ENCODE peak calls at places on chromosomes 5 and 9, in five cellular contexts. G, B, E, T and S are unnamed samples.

GRCh38 chr9:106203832-106204516 is 509.6 kb downstream of the TMEM38B start:
- DNase-seq in E (no peak), G (no peak), B (no peak), T (no peak), S (peak; percentile 31)

GRCh38 chr5:8843766-8844165 is 702.1 kb downstream of the SEMA5A start:
- DNase-seq in T (peak; percentile 31), B (peak; percentile 84), G (no peak), E (peak; percentile 85), S (no peak)

GRCh38 chr9:101465330-101465915 is 29.8 kb upstream of the ALDOB start:
- DNase-seq in G (peak; percentile 49), T (no peak), B (peak; percentile 57), E (peak; percentile 70), S (no peak)

GRCh38 chr5:5523066-5523505 is 100.6 kb downstream of the ICE1 start:
- DNase-seq in G (no peak), E (peak; percentile 35), B (no peak), T (no peak), S (no peak)

GRCh38 chr5:7755958-7756357 is 95.0 kb downstream of the CFAP90 start:
- DNase-seq in G (no peak), B (no peak), E (no peak), T (no peak), S (no peak)

GRCh38 chr9:32300373-32300772 is 84.1 kb upstream of the ACO1 start:
- DNase-seq in G (no peak), B (no peak), E (no peak), T (no peak), S (no peak)

GRCh38 chr9:129776938-129777768 is 24.3 kb upstream of the PTGES start:
- DNase-seq in G (peak; percentile 99), T (peak; percentile 94), B (peak; percentile 100), E (peak; percentile 100), S (peak; percentile 100)

GRCh38 chr5:174617910-174618309 is 106.5 kb upstream of the MSX2 start:
- DNase-seq in G (no peak), T (no peak), B (no peak), E (no peak), S (no peak)

GRCh38 chr9:35858428-35858827 is 11.8 kb downstream of the OR13J1 start:
- DNase-seq in B (no peak), E (no peak), T (no peak), G (no peak), S (no peak)

GRCh38 chr9:76161546-76161945 is 232.7 kb downstream of the RFK start:
- DNase-seq in G (no peak), B (peak; percentile 86), T (no peak), E (peak; percentile 95), S (no peak)

GRCh38 chr5:153618857-153619256 is 128.4 kb downstream of the GRIA1 start:
- DNase-seq in E (peak; percentile 62), T (no peak), G (no peak), B (peak; percentile 67), S (no peak)

GRCh38 chr5:68884144-68884754 is 209.6 kb upstream of the SLC30A5 start:
- DNase-seq in B (no peak), T (no peak), G (no peak), E (no peak), S (no peak)

GRCh38 chr5:8333977-8334376 is 465.0 kb downstream of the MTRR start:
- DNase-seq in B (no peak), E (no peak), T (no peak), G (no peak), S (no peak)

GRCh38 chr5:121982500-121983261 is 20.9 kb downstream of the SRFBP1 start:
- DNase-seq in E (peak; percentile 19), G (no peak), T (no peak), B (peak; percentile 50), S (no peak)

GRCh38 chr9:137589441-137590122 is 730 bp downstream of the ZMYND19 start:
- DNase-seq in G (no peak), B (peak; percentile 20), T (no peak), E (no peak), S (no peak)

DNA sequence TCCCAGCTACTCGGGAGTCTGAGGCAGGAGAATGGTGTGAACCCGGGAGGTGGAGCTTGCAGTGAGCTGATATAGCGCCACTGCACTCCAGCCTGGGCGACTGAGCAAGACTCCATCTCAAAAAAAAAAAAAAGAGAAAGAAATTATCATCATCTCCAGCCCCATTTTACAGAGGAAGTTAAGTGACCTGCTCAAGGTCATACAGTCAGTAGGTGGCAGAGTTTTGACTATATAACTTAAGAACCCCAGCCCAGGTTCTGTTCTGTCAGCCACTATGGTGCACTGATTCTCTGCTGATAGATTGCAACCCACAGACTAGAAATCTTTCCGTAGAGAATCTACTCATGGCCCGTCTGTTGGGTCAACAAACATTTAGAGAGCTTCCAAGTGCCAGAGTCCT is 25.7 kb upstream of the DENND1A start:
- DNase-seq in B (no peak), G (no peak), T (no peak), E (no peak), S (no peak)
- TF ChIP-seq CTCF in B (no peak), G (no peak), T (no peak), E (no peak), S (no peak)

DNA sequence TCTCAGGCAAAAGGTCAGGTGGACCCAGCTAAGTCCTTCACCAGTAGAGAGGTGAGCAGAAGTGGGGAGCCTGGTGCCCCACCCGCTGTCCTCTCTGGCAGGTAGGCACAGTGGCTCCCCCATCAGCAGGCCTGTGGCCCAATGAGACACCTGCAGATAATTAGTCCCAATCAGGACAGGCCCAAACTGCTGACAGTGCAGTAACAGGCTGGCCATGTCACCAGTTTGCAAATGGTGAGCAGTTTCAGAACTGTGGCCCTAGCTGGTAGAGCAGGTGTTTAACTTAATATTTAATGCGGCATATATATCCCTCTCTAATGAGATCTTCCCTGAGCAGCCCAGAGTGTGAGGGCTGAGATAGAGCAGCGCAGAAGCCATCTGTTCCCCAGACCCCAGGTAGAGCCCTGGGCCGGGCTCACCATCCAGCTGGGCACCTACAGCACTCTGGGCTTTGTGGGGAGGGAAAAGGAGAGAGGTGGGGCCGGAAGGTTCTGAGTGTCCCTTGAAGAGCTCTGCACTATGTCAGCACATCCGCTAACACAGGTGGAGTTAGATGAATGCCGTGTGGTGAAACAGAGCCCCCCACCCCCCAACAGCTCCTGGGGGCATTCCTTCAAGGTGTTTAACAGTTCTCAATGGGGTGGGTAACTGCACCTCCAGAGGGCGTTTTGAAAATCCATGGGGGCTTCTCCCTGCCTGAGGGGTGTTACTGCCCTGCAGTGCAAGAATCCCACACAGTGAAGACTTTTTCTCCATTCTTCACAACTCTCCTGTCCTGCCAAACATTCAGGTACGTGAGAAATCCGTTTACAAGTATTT is 120.5 kb downstream of the PAX5 start:
- DNase-seq in T (no peak), E (no peak), B (no peak), G (no peak), S (no peak)
- TF ChIP-seq CTCF in T (no peak), E (no peak), B (no peak), G (no peak), S (no peak)

GRCh38 chr9:114372971-114373591 is 14.7 kb downstream of the AKNA start:
- DNase-seq in G (peak; percentile 94), E (no peak), T (peak; percentile 62), B (no peak), S (peak; percentile 92)
- TF ChIP-seq CTCF in G (no peak), E (no peak), T (no peak), B (no peak), S (no peak)

DNA sequence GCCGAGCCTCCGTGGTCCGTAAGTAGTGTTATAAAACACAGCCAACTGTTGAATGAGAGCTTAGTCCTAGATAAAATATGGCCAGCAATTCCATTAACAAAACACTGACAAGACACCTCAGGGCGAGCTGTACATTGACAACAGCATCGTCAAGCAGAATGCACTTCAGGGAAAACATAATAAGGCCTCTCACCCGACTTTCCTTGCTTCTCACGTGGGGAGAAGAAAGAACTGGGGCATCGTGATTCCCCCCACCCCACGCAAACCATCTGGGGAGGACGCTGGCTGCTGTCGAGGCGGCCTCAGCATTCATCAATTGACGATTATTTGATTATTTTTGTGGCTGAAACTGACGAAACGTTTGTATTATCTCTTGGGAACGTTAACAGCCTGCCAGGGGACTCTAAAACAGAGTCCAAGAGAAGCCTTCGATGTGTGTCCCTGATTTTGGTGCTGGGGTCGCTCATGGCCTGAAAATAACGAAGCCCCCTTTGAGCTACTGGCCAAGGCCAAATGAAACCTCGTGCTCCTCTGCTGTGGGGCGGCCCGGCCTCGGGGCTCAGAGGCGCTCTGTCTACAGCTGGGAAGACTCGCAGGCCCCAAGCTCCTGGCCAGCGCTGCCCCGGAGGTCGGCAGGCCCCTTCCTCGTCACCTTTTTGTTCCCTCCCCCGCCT is 464 bp downstream of the GDF9 start:
- DNase-seq in T (no peak), E (no peak), B (no peak), G (no peak), S (no peak)
- TF ChIP-seq CTCF in T (no peak), E (no peak), B (no peak), G (no peak), S (no peak)

GRCh38 chr9:90053027-90053426 is 448.2 kb downstream of the GADD45G start:
- DNase-seq in T (no peak), B (no peak), G (peak; percentile 16), E (no peak), S (no peak)
- TF ChIP-seq CTCF in T (no peak), B (peak; percentile 9), G (peak; percentile 4), E (no peak), S (peak; percentile 27)